ENCODE peak calls at places on chromosomes 1 and 21, in four cellular contexts. U, R, A and Y are unnamed samples.

GRCh38 chr1:182392045-182393028 is 747 bp upstream of the GLUL start:
- DNase-seq in U (peak; percentile 27), R (peak; percentile 43), A (no peak), Y (peak; percentile 80)

GRCh38 chr21:19328954-19329353 is 925.4 kb upstream of the TMPRSS15 start:
- DNase-seq in U (no peak), R (no peak), A (no peak), Y (no peak)

GRCh38 chr1:16013220-16013907 is 4.5 kb downstream of the HSPB7 start:
- DNase-seq in U (peak; percentile 86), R (peak; percentile 60), A (peak; percentile 62), Y (peak; percentile 88)

GRCh38 chr1:90879281-90879680 is 142.6 kb downstream of the ZNF644 start:
- DNase-seq in U (peak; percentile 4), R (no peak), A (no peak), Y (no peak)

GRCh38 chr1:98546319-98546718 is 115.2 kb upstream of the SNX7 start:
- DNase-seq in U (peak; percentile 47), R (no peak), A (no peak), Y (no peak)

GRCh38 chr1:52629021-52629643 is 3.8 kb upstream of the SHISAL2A start:
- DNase-seq in U (no peak), R (no peak), A (peak; percentile 81), Y (no peak)

GRCh38 chr1:40818264-40818961 is 34.8 kb downstream of the KCNQ4 start:
- DNase-seq in U (peak; percentile 18), R (peak; percentile 90), A (peak; percentile 91), Y (peak; percentile 73)

GRCh38 chr1:67953301-67953700 is 97.1 kb downstream of the DIRAS3 start:
- DNase-seq in U (no peak), R (no peak), A (no peak), Y (no peak)

GRCh38 chr1:67350783-67351182 is 43.1 kb downstream of the IL12RB2 start:
- DNase-seq in U (no peak), R (no peak), A (no peak), Y (no peak)

GRCh38 chr1:10693497-10694273 is 102.8 kb downstream of the CASZ1 start:
- DNase-seq in U (peak; percentile 23), R (peak; percentile 59), A (peak; percentile 63), Y (peak; percentile 56)

GRCh38 chr1:18691648-18692047 is 61.0 kb downstream of the PAX7 start:
- DNase-seq in U (no peak), R (no peak), A (no peak), Y (no peak)

GRCh38 chr1:94055459-94056122 is 65.4 kb downstream of the ABCA4 start:
- DNase-seq in U (peak; percentile 46), R (no peak), A (no peak), Y (no peak)

GRCh38 chr1:228085287-228085926 is 2.9 kb downstream of the ARF1 start:
- DNase-seq in U (peak; percentile 76), R (no peak), A (no peak), Y (peak; percentile 36)

GRCh38 chr1:44170281-44170823 is 28.9 kb upstream of the KLF18 start:
- DNase-seq in U (peak; percentile 58), R (no peak), A (no peak), Y (no peak)

GRCh38 chr21:14435423-14435822 is 52.5 kb upstream of the HSPA13 start:
- DNase-seq in U (no peak), R (no peak), A (no peak), Y (no peak)

GRCh38 chr21:44551290-44552015 is at the start of gene KRTAP10-2:
- DNase-seq in U (peak; percentile 1), R (no peak), A (no peak), Y (no peak)

GRCh38 chr1:221994939-221995338 is 253.1 kb upstream of the DUSP10 start:
- DNase-seq in U (peak; percentile 97), R (no peak), A (no peak), Y (no peak)

GRCh38 chr1:115555446-115555845 is 86.3 kb upstream of the VANGL1 start:
- DNase-seq in U (no peak), R (no peak), A (no peak), Y (no peak)